ENCODE peak calls at places on chromosomes 1 and 21, in seven cellular contexts. D, E, W, V, G, M and O are unnamed samples.

GRCh38 chr1:185681034-185681633 is 53.1 kb upstream of the HMCN1 start:
- DNase-seq in E (no peak), W (peak), V (no peak), D (peak), M (peak), G (no peak), O (peak)

GRCh38 chr1:239058190-239058589 is 328.2 kb upstream of the CHRM3 start:
- DNase-seq in W (no peak), G (no peak), V (no peak), D (no peak), M (no peak), E (no peak), O (no peak)

GRCh38 chr1:175708787-175709186 is 34.6 kb downstream of the TNR start:
- DNase-seq in M (no peak), V (no peak), D (no peak), G (no peak), E (no peak), W (no peak), O (no peak)

GRCh38 chr1:184296466-184297243 is 90.2 kb upstream of the C1orf21 start:
- DNase-seq in W (peak), M (peak), D (peak), G (peak), E (no peak), V (peak), O (peak)

GRCh38 chr1:55869050-55869449 is 653.9 kb upstream of the USP24 start:
- DNase-seq in W (peak), V (no peak), E (no peak), G (no peak), M (peak), D (no peak), O (no peak)

GRCh38 chr1:50214764-50215163 is 106.0 kb downstream of the ELAVL4 start:
- DNase-seq in V (no peak), W (no peak), E (no peak), G (no peak), D (no peak), M (no peak), O (no peak)

GRCh38 chr1:39735731-39736130 is 3.0 kb upstream of the PPIE start:
- DNase-seq in E (no peak), M (no peak), G (no peak), D (no peak), W (no peak), V (no peak), O (no peak)

GRCh38 chr1:208203127-208203847 is 40.9 kb downstream of the PLXNA2 start:
- DNase-seq in E (no peak), G (no peak), V (no peak), D (peak), M (peak), W (peak), O (peak)

GRCh38 chr1:7476861-7477534 is 294.1 kb upstream of the VAMP3 start:
- DNase-seq in D (no peak), V (no peak), E (no peak), M (no peak), W (no peak), G (no peak), O (no peak)

GRCh38 chr1:99849744-99850457 is at the start of gene AGL:
- DNase-seq in M (peak), G (peak), E (peak), D (peak), W (peak), V (no peak), O (peak)

GRCh38 chr1:202589190-202589680 is 121.0 kb downstream of the SYT2 start:
- DNase-seq in D (peak), M (peak), E (no peak), W (no peak), G (peak), V (no peak), O (peak)

GRCh38 chr1:52842643-52843310 is at the start of gene ZYG11A:
- DNase-seq in V (no peak), G (no peak), W (peak), E (peak), D (peak), M (peak), O (peak)

GRCh38 chr1:10471411-10472219 is 714 bp downstream of the DFFA start:
- DNase-seq in D (no peak), W (no peak), G (no peak), E (no peak), M (peak), V (no peak), O (no peak)

GRCh38 chr1:172112573-172112972 is 271.3 kb downstream of the DNM3 start:
- DNase-seq in E (no peak), D (no peak), M (no peak), V (no peak), W (no peak), G (no peak), O (no peak)

GRCh38 chr1:200176798-200177197 is 149.3 kb downstream of the NR5A2 start:
- DNase-seq in D (no peak), W (no peak), M (no peak), G (no peak), V (no peak), E (no peak), O (no peak)

GRCh38 chr21:43691086-43691795 is 27.7 kb upstream of the PDXK start:
- DNase-seq in E (no peak), D (no peak), W (no peak), V (no peak), M (no peak), G (no peak), O (no peak)

GRCh38 chr1:205675247-205675646 is 5.1 kb downstream of the SLC45A3 start:
- DNase-seq in V (no peak), G (no peak), D (no peak), W (no peak), M (no peak), E (no peak), O (no peak)

GRCh38 chr1:150456161-150456647 is 31.0 kb upstream of the TARS2 start:
- DNase-seq in G (no peak), E (no peak), D (no peak), V (no peak), W (no peak), M (no peak), O (no peak)

GRCh38 chr1:18962121-18962721 is 5.7 kb upstream of the IFFO2 start:
- DNase-seq in G (no peak), W (peak), V (no peak), D (no peak), M (no peak), E (no peak), O (no peak)

GRCh38 chr1:212607924-212608208 is 695 bp upstream of the ATF3 start:
- DNase-seq in G (no peak), D (no peak), E (no peak), V (no peak), M (no peak), W (no peak), O (no peak)

GRCh38 chr1:193342811-193343210 is 156.4 kb upstream of the B3GALT2 start:
- DNase-seq in W (no peak), V (no peak), E (no peak), D (no peak), M (no peak), G (no peak), O (no peak)

GRCh38 chr1:10178602-10179407 is 31.6 kb upstream of the KIF1B start:
- DNase-seq in W (no peak), V (no peak), D (no peak), G (no peak), M (no peak), E (no peak), O (no peak)

GRCh38 chr1:19811206-19811851 is 3.8 kb downstream of the RNF186 start:
- DNase-seq in D (peak), V (no peak), M (peak), E (no peak), G (no peak), W (no peak), O (no peak)

GRCh38 chr1:161531986-161532875 is 7.9 kb downstream of the HSPA6 start:
- DNase-seq in M (no peak), D (no peak), G (no peak), V (no peak), W (no peak), E (no peak), O (no peak)

DNA sequence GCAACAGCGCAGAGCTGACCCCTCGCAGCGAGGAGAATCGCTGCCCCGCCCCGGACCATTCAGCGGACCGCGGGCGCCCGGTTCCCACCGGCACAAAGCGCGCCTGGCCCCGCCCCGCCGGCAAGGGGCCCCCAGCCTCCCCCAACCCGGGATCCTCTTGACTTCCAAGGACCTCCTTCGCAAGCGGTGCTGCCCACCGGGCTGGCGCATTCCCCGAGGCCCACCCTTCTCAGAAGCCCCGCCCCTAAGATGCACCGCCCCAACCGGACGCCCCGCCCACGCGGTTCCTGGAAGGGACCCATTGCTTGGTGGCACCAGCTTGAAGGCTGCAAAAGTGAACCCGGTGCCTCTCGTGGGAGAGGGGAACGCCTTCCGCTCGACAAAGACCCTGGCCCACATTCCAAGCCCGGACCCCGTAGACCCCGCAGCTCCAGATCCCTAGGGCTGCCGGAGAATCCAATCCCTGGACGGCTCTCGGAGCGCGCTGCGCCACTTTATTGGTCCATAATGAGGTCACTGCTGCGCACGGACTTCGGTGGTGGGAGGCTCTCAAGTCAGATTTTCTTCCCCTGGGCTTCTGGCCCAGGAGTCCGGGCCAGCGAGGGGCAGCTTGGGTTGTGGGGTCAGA is 2.0 kb downstream of the HES3 start:
- DNase-seq in D (peak), E (peak), V (no peak), M (no peak), G (no peak), W (no peak), O (no peak)
- H3K4me3 ChIP-seq in D (peak), E (no peak), V (peak), M (peak), G (no peak), W (no peak), O (peak)

GRCh38 chr1:32998997-32999396 is 34.4 kb upstream of the RNF19B start:
- DNase-seq in M (no peak), V (no peak), G (no peak), W (no peak), D (no peak), E (no peak), O (no peak)
- H3K4me3 ChIP-seq in M (no peak), V (no peak), G (no peak), W (no peak), D (no peak), E (no peak), O (no peak)

DNA sequence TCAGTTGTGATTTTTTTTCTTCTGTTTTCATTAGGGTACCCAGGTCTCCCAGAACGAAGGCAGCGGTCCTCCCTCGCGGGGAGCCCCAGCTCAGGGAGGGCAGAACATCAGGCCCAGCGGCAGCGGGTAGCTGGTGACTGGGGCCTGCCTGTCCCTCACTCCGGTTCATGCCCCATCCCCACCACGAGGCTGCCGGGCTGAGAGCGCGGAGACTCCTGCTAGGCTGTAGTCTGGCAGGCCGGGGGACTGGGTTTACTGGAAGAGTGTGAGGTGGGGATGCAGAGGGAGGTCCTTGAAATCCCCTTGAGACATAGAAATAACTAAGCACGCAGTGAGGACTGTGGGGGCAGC is 10.5 kb downstream of the BRINP2 start:
- DNase-seq in W (no peak), E (no peak), M (no peak), V (no peak), G (no peak), D (no peak), O (no peak)
- H3K4me3 ChIP-seq in W (no peak), E (no peak), M (no peak), V (peak), G (no peak), D (peak), O (peak)

GRCh38 chr1:60350531-60350930 is 277.0 kb upstream of the C1orf87 start:
- DNase-seq in M (no peak), W (no peak), G (no peak), D (no peak), V (no peak), E (no peak), O (no peak)
- H3K4me3 ChIP-seq in M (no peak), W (no peak), G (no peak), D (no peak), V (no peak), E (no peak), O (no peak)

DNA sequence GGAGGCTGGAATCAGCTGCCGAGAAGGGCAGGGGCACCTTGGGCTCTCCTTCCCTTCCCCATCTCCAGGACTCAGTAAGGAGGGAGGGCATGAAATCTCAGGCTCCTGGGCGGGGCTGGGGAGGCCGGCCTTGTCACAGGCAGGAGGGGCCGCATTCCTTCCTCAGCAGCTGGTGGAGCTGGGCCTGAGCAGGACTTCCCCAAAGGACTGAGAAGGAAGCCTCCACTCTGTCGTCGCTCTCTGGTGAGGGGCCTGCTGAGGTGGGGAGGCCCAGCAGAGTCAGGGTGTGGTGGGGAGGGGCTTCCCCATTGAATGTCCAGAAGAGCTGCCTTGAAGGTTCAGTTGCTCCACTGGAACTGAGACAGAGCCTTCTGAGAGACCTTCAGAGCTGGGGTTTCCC is 10.9 kb downstream of the KCNA10 start:
- DNase-seq in G (no peak), D (no peak), V (no peak), M (no peak), E (no peak), W (no peak), O (no peak)
- H3K4me3 ChIP-seq in G (no peak), D (no peak), V (no peak), M (no peak), E (no peak), W (no peak), O (no peak)

GRCh38 chr1:224432141-224432540 is 2.5 kb downstream of the WDR26 start:
- DNase-seq in V (peak), G (no peak), E (no peak), D (peak), W (no peak), M (no peak), O (no peak)
- H3K4me3 ChIP-seq in V (peak), G (peak), E (peak), D (peak), W (peak), M (peak), O (peak)

GRCh38 chr1:46342084-46342656 is 1.6 kb downstream of the NSUN4 start:
- DNase-seq in V (no peak), M (peak), W (no peak), E (no peak), G (no peak), D (peak), O (peak)
- H3K4me3 ChIP-seq in V (peak), M (no peak), W (no peak), E (peak), G (no peak), D (no peak), O (no peak)

GRCh38 chr1:183139281-183139942 is 46.7 kb upstream of the LAMC2 start:
- DNase-seq in D (peak), E (no peak), G (no peak), V (no peak), W (no peak), M (no peak), O (peak)
- H3K4me3 ChIP-seq in D (no peak), E (no peak), G (no peak), V (no peak), W (no peak), M (no peak), O (no peak)

DNA sequence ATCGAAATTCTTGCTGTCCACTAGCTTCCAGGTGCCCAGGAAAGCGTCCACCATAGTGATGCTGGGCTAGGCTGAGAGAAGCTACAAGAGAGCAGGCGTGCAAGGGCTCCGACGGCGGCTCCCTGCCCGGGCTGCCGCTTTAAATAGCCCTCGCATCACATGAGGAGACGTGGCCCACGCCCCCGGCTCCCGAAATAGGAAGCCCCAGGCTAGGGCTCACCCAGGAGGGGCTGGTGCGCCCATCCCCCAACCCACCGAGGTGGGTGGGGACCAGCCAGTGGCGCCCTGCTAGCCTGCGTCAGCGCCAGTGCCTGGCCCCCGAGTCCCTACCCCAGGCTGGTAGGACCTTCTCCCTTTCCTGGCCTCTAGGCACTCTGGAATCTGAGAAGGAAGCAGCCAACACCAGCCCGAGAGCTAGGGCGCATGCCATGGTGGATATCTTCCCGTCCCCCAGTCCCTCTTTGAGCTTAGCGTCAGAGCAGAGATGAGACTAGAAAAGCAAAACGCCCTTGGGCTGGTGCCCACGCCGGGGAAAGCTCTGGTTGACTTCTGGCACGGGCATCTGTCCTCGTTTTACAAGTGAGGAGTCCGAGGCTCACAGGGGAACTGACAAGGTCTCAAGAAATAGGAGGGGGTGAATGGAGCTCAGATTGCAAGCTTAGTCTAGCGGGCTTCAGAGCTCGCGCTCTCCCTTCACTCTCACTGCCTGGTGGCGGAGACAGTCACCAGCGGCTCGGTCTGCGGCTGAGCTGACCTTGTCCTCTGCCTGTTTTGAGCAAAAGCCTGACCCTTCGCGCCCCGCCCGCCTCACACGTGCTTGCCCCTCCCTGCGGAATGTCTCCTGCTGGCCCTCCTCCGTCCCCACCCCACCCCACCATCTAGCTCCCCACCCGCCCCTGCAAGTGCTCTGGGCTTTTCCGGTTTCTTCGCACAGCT is at the start of gene FABP3:
- DNase-seq in D (peak), M (peak), E (no peak), W (peak), V (no peak), G (no peak), O (no peak)
- H3K4me3 ChIP-seq in D (peak), M (peak), E (peak), W (peak), V (peak), G (peak), O (peak)